ENCODE peak calls at places on chromosomes 11 and 22, in eight cellular contexts. F is astrocyte of the spinal cord, R is SK-N-SH, G is left lung, T is cardiac muscle cell, A is pancreas, J is fibroblast of lung, S is AG10803. U is an unnamed sample.
A peak's percentile ranks its signal among the peaks of the same experiment; 100 is the strongest.

GRCh38 chr22:32879550-32879949 is 78.0 kb downstream of the TIMP3 start:
- DNase-seq in S (no peak), G (no peak), A (no peak), J (no peak), F (no peak), R (no peak), T (no peak), U (no peak)

GRCh38 chr22:39356464-39356863 is 6.7 kb downstream of the SYNGR1 start:
- DNase-seq in G (no peak), T (no peak), S (no peak), J (no peak), A (no peak), F (no peak), R (no peak), U (no peak)

GRCh38 chr11:12201016-12201985 is 90.9 kb downstream of the MICAL2 start:
- DNase-seq in S (peak; percentile 97), R (peak; percentile 60), G (no peak), T (peak; percentile 98), F (peak; percentile 94), A (peak; percentile 33), J (peak; percentile 77), U (no peak)

GRCh38 chr11:133162228-133162627 is 370.1 kb downstream of the OPCML start:
- DNase-seq in R (no peak), J (no peak), S (no peak), G (no peak), F (no peak), T (no peak), A (peak; percentile 27), U (no peak)

GRCh38 chr11:129268371-129268770 is 76.2 kb upstream of the ARHGAP32 start:
- DNase-seq in J (no peak), S (no peak), R (no peak), T (no peak), F (no peak), A (no peak), G (no peak), U (no peak)

GRCh38 chr22:31244044-31244942 is 32.2 kb downstream of the LIMK2 start:
- DNase-seq in A (no peak), F (peak; percentile 93), T (peak; percentile 80), S (peak; percentile 83), J (peak; percentile 61), G (peak; percentile 56), R (peak; percentile 31), U (no peak)

GRCh38 chr22:41838842-41839618 is 6.1 kb downstream of the SREBF2 start:
- DNase-seq in G (no peak), J (no peak), F (no peak), S (no peak), T (no peak), A (no peak), R (no peak), U (no peak)

GRCh38 chr11:105092255-105093239 is 47.0 kb downstream of the CARD18 start:
- DNase-seq in T (peak; percentile 25), F (peak; percentile 12), S (no peak), A (no peak), G (no peak), R (no peak), J (no peak), U (no peak)

GRCh38 chr11:16047073-16047472 is 309.3 kb downstream of the SOX6 start:
- DNase-seq in A (no peak), F (no peak), J (no peak), T (peak; percentile 29), G (no peak), S (no peak), R (no peak), U (no peak)
- H3K4me3 ChIP-seq in A (no peak overlapping the region), F (no peak overlapping the region), J (no peak overlapping the region), T (no peak overlapping the region), G (no peak overlapping the region), S (no peak overlapping the region), R (no peak overlapping the region), U (no peak overlapping the region)

DNA sequence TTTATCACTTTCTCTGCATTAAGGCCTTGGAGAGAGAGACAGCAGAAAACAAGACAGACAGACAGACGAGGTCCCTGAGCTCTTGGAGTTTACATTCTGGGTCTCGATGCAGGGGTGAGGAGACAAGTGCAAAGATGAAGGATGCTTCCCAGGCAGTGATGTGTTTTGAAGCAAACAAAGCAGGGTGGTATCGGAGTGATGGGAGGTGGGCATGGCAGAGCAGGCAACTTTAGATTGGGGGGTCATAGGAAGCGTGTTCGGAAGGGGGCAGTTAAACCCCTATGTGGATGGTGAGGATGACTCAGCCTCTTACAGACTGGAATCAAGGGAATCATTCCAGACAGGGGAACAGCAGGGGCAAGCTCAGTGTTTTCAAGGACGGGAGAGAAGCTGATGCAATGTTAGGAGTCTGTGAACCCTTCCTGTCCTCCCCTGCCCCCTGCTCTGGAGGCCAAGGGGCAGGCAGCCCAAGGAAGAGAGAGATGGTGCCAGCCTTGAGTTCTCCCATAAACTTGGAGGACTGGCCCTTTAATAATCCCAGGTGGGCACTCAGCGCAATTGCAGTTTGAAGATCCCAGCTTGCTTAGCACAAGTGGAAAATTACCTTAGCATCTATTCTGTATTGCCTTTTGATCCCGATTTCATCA is 180.2 kb downstream of the CHST1 start:
- DNase-seq in J (no peak), R (no peak), F (no peak), S (no peak), T (no peak), G (no peak), A (no peak), U (no peak)
- TF ChIP-seq CTCF in J (no peak), R (peak; percentile 25), F (no peak), S (no peak), T (peak; percentile 7), G (no peak), A (no peak), U (no peak)

GRCh38 chr11:10670099-10670498 is 23.5 kb downstream of the IRAG1 start:
- DNase-seq in S (no peak), R (no peak), F (no peak), G (no peak), A (no peak), J (no peak), T (no peak), U (peak; percentile 46)
- H3K4me3 ChIP-seq in S (no peak overlapping the region), R (no peak overlapping the region), F (no peak overlapping the region), G (no peak overlapping the region), A (no peak overlapping the region), J (no peak overlapping the region), T (no peak overlapping the region), U (no peak overlapping the region)

GRCh38 chr11:74780277-74780870 is 31.7 kb downstream of the RNF169 start:
- DNase-seq in G (no peak), T (peak; percentile 41), A (no peak), R (no peak), S (no peak), J (no peak), F (no peak), U (no peak)
- TF ChIP-seq CTCF in G (no peak), T (no peak), A (no peak), R (no peak), S (no peak), J (no peak), F (no peak), U (no peak)

GRCh38 chr22:50578776-50579310 is 616 bp upstream of the CPT1B start:
- DNase-seq in J (no peak), F (no peak), R (no peak), G (no peak), A (no peak), S (no peak), T (no peak), U (no peak)

GRCh38 chr22:50576806-50577696 is 1.2 kb downstream of the CPT1B start:
- DNase-seq in F (no peak), R (no peak), G (no peak), J (no peak), S (no peak), A (no peak), T (no peak), U (no peak)

GRCh38 chr22:50577987-50578775 is at the start of gene CPT1B:
- DNase-seq in G (no peak), R (no peak), S (peak; percentile 31), J (peak; percentile 55), F (no peak), T (peak; percentile 42), A (no peak), U (no peak)

GRCh38 chr22:50576070-50576469 is 2.2 kb downstream of the CPT1B start:
- DNase-seq in R (peak; percentile 64), T (peak; percentile 68), S (peak; percentile 23), G (no peak), A (no peak), F (peak; percentile 17), J (peak; percentile 56), U (no peak)

GRCh38 chr22:50577697-50577986 is 585 bp downstream of the CPT1B start:
- DNase-seq in R (no peak), J (no peak), S (no peak), T (no peak), F (no peak), A (no peak), G (no peak), U (no peak)
- H3K4me3 ChIP-seq in R (no peak overlapping the region), J (no peak overlapping the region), S (no peak overlapping the region), T (no peak overlapping the region), F (no peak overlapping the region), A (no peak overlapping the region), G (no peak overlapping the region), U (no peak overlapping the region)

U was measured in LNCaP clone FGC.